ENCODE peak calls at places on chromosome 9, in five cellular contexts. G is neuronal stem cell, M is cardiac muscle cell, A is gastrocnemius medialis, O is heart left ventricle. Q is an unnamed sample. For H3K27me3, the result is how much of the 10 kb centered on the place peaks cover.

GRCh38 chr9:115192280-115192679 is 74.3 kb upstream of the TNC start:
- DNase-seq in M (no peak), O (no peak), G (no peak), A (no peak), Q (no peak)

GRCh38 chr9:93235278-93235960 is 51.5 kb downstream of the WNK2 start:
- DNase-seq in G (no peak), M (no peak), A (no peak), O (peak), Q (no peak)

GRCh38 chr9:77987104-77987656 is 44.4 kb downstream of the GNAQ start:
- DNase-seq in O (no peak), M (no peak), G (no peak), A (no peak), Q (peak)

GRCh38 chr9:129701549-129701948 is 36.1 kb downstream of the PRRX2 start:
- DNase-seq in A (no peak), G (no peak), O (no peak), M (no peak), Q (no peak)

GRCh38 chr9:77212801-77213200 is 35.5 kb downstream of the VPS13A start:
- DNase-seq in G (no peak), O (no peak), A (no peak), M (no peak), Q (no peak)

GRCh38 chr9:80077059-80077458 is 505.3 kb downstream of the TLE4 start:
- DNase-seq in G (no peak), M (no peak), O (no peak), A (no peak), Q (no peak)

GRCh38 chr9:81529556-81530193 is 159.7 kb downstream of the TLE1 start:
- DNase-seq in G (no peak), O (no peak), M (peak), A (no peak), Q (peak)

GRCh38 chr9:124852829-124853531 is at the start of gene WDR38:
- DNase-seq in A (peak), O (peak), G (peak), M (peak), Q (peak)

GRCh38 chr9:114371986-114372917 is 15.5 kb downstream of the AKNA start:
- DNase-seq in A (no peak), G (no peak), O (no peak), M (peak), Q (no peak)

GRCh38 chr9:131082774-131083512 is 13.4 kb upstream of the AIF1L start:
- DNase-seq in O (no peak), M (no peak), A (no peak), G (no peak), Q (no peak)

GRCh38 chr9:94952553-94953373 is 226.3 kb downstream of the AOPEP start:
- DNase-seq in M (peak), G (no peak), A (no peak), O (no peak), Q (peak)

GRCh38 chr9:18905033-18905882 is 127.8 kb downstream of the SAXO1 start:
- DNase-seq in O (no peak), G (no peak), A (no peak), M (peak), Q (no peak)

GRCh38 chr9:112764837-112765236 is 14.3 kb downstream of the SNX30 start:
- DNase-seq in G (no peak), M (no peak), O (no peak), A (no peak), Q (no peak)

GRCh38 chr9:21317956-21318923 is 13.1 kb upstream of the IFNA5 start:
- DNase-seq in G (peak), O (no peak), A (no peak), M (peak), Q (peak)

GRCh38 chr9:71295928-71296327 is 174.5 kb upstream of the TRPM3 start:
- DNase-seq in O (no peak), A (no peak), G (no peak), M (no peak), Q (no peak)

GRCh38 chr9:128222026-128222425 is 18.8 kb downstream of the DNM1 start:
- DNase-seq in G (no peak), A (no peak), O (no peak), M (no peak), Q (no peak)

GRCh38 chr9:89165880-89166279 is 12.7 kb downstream of the SHC3 start:
- DNase-seq in M (no peak), G (no peak), O (no peak), A (no peak), Q (no peak)

GRCh38 chr9:115850548-115851304 is 302.9 kb upstream of the PAPPA start:
- DNase-seq in M (peak), O (no peak), A (no peak), G (no peak), Q (no peak)

GRCh38 chr9:35940474-35941467 is 17.2 kb downstream of the OR2S2 start:
- DNase-seq in G (no peak), A (no peak), M (no peak), O (no peak), Q (no peak)

GRCh38 chr9:19992556-19992955 is 203.7 kb upstream of the SLC24A2 start:
- DNase-seq in A (no peak), M (peak), O (no peak), G (no peak), Q (no peak)

GRCh38 chr9:14399736-14400657 is 86.1 kb upstream of the NFIB start:
- DNase-seq in A (no peak), G (no peak), O (no peak), M (peak), Q (no peak)

GRCh38 chr9:99778308-99778707 is 43.4 kb upstream of the NR4A3 start:
- DNase-seq in G (no peak), O (no peak), A (no peak), M (peak), Q (peak)

GRCh38 chr9:135684691-135685090 is 14.6 kb downstream of the SOHLH1 start:
- DNase-seq in G (no peak), M (no peak), A (no peak), O (no peak), Q (no peak)

GRCh38 chr9:79807966-79808365 is 236.2 kb downstream of the TLE4 start:
- DNase-seq in M (no peak), A (no peak), G (no peak), O (no peak), Q (no peak)

GRCh38 chr9:133090187-133090586 is 28.4 kb downstream of the CEL start:
- DNase-seq in M (no peak), O (no peak), G (no peak), A (no peak), Q (no peak)

GRCh38 chr9:72891043-72891442 is 61.8 kb downstream of the ALDH1A1 start:
- DNase-seq in A (no peak), O (no peak), M (no peak), G (no peak), Q (no peak)
- H3K27me3 ChIP-seq in A (under half), O (under half), M (under half), G (under half), Q (under half)

DNA sequence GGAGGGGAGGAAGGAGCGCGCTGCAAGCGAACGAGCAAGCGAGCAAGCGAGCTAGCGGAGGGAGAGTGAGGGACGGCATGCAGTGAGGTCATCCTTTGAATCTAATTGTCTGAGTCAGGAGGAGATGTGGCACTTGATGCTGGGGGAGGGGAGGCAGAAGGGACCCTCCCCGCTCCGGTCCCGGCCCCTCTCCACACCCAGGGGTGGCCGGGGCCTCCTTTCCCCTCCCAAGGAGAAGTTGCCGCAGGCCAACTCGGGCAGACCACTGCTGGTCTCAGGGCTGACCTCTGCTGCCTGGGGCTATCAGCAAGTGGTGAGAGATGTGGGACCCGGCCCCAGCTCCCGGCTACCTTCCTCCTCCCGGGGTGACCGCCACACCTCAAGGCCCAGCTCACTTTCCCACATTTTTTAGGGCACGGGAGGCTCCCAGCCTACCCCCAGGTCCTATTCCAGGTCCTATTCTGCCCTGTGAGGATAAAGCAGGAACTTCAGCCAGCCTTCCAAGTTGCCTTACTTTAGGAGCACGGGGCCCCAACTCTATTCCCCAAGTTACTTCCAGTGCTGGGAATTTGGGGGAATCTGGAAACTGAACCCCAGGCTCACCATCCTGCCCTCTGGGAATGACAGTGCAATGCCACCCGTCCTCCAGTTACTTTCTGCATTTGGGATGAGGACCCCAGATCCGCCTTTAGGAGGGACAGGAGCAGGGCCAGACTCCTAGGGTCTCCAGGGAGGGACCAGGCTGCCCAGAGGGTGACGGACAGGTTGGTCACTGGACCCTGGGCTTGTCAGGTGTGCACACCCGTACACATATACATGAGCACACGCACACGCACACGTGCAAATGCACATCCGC is 11.1 kb downstream of the CNTFR start:
- DNase-seq in M (peak), O (peak), A (no peak), G (no peak), Q (no peak)
- H3K4me3 ChIP-seq in M (peak), O (peak), A (no peak), G (peak), Q (no peak)

DNA sequence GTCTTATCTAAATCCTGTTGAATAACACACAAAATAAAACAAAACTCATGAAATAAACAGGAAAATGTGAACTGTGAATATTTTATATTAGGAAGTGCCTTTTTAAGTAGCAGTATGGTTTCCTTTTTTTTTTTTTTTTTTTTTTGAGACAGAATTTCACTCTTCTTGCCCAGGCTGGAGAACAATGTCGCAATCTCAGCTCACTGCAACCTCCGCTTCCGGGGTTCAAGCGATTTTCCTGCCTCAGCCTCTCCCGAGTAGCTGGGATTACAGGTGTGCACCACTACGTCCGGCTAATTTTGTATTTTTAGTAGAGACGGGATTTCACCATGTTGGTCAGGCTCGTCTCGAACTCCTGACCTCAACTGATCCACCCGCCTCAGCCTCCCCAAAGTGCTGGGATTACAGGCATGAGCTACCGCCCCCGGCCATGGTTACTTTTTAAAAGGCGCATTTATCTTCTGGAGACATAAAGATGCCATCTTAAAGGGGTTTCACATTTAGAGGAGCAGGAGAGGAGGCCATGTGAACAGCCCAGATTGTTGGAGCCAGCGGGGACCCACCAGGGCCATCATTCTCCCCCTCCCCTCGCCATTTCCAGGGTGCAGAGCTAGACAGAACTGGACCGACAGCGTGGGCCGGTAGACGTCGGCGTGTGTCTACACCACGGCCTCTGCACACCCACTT is 64.1 kb downstream of the ROR2 start:
- DNase-seq in G (no peak), O (no peak), A (no peak), M (no peak), Q (no peak)
- H3K27me3 ChIP-seq in G (under half), O (under half), A (under half), M (under half), Q (under half)

GRCh38 chr9:137416563-137417151 is 6.3 kb downstream of the EXD3 start:
- DNase-seq in M (no peak), A (no peak), G (no peak), O (peak), Q (no peak)
- H3K4me3 ChIP-seq in M (no peak), A (no peak), G (no peak), O (peak), Q (no peak)

DNA sequence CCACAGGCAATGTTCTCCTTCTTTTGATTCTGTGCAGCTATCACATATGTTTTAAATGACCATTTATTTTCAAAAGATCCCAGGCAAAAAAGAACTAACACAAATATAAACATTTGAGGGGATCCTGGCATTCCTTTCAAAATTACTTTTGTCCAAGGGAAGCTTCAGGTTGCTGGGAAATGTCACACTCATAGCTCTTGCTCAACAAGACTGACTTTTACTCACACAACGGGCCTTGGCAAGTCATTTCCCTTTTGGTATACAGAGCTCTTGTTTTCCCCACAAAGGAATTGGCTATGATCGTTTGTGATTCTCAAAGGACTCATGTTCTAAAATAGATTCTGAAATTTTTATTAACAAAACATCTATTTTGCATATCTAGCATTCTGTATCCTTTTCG is 4.5 kb upstream of the PALM2AKAP2 start:
- DNase-seq in G (no peak), A (no peak), M (peak), O (no peak), Q (no peak)
- H3K27me3 ChIP-seq in G (under half), A (under half), M (under half), O (under half), Q (under half)